ENCODE peak calls at places on chromosomes 4 and X, in six cellular contexts. S is T-helper 1 cell; I is stimulated activated CD4-positive, alpha-beta T cell treated with anti-CD3 and anti-CD28 coated beads, Interleukin-1b, Interleukin-23, amount 100 ng/mL, for 48 hours; V is lower leg skin; Z is GM13976; N is GM10248. F is an unnamed sample.

GRCh38 chr4:155889036-155889793 is 14.3 kb upstream of the TDO2 start:
- DNase-seq in S (no peak), I (no peak), V (no peak), Z (no peak), N (no peak), F (no peak)

GRCh38 chrX:120768681-120769080 is 107.0 kb downstream of the CT47B1 start:
- DNase-seq in S (no peak), I (no peak), V (no peak), Z (no peak), N (no peak), F (no peak)

GRCh38 chrX:103586659-103587058 is 1.3 kb downstream of the TCEAL4 start:
- DNase-seq in S (no peak), I (no peak), V (no peak), Z (no peak), N (no peak), F (no peak)

GRCh38 chr4:152382057-152382785 is 153.7 kb downstream of the FBXW7 start:
- DNase-seq in S (no peak), I (no peak), V (no peak), Z (no peak), N (no peak), F (no peak)

GRCh38 chrX:110363241-110363640 is 4.6 kb downstream of the RTL9 start:
- DNase-seq in S (no peak), I (no peak), V (no peak), Z (no peak), N (no peak), F (no peak)

GRCh38 chr4:62260256-62260655 is 1060.1 kb downstream of the ADGRL3 start:
- DNase-seq in S (no peak), I (no peak), V (no peak), Z (no peak), N (no peak), F (no peak)

GRCh38 chr4:122744229-122744628 is 11.7 kb downstream of the BBS12 start:
- DNase-seq in S (no peak), I (no peak), V (no peak), Z (no peak), N (no peak), F (no peak)

GRCh38 chrX:37712458-37712857 is 26.9 kb downstream of the XK start:
- DNase-seq in S (no peak), I (no peak), V (no peak), Z (no peak), N (no peak), F (no peak)

GRCh38 chr4:73446336-73446938 is 10.4 kb downstream of the AFP start:
- DNase-seq in S (no peak), I (no peak), V (no peak), Z (peak), N (peak), F (no peak)

GRCh38 chr4:55475394-55476243 is 71.1 kb downstream of the CLOCK start:
- DNase-seq in S (no peak), I (peak), V (no peak), Z (no peak), N (no peak), F (peak)

GRCh38 chr4:130336585-130337217 is 1240.7 kb downstream of the C4orf33 start:
- DNase-seq in S (no peak), I (no peak), V (no peak), Z (no peak), N (no peak), F (no peak)

GRCh38 chrX:35919536-35920309 is at the start of gene CFAP47:
- DNase-seq in S (no peak), I (no peak), V (no peak), Z (no peak), N (no peak), F (no peak)

GRCh38 chrX:1535241-1536041 is 1.5 kb downstream of the P2RY8 start:
- DNase-seq in S (no peak), I (peak), V (peak), Z (peak), N (peak), F (peak)

GRCh38 chr4:151325320-151326246 is at the start of gene SH3D19:
- DNase-seq in S (no peak), I (no peak), V (peak), Z (peak), N (peak), F (no peak)